ENCODE peak calls at places on chromosome 6, in ten cellular contexts. T is brain microvascular endothelial cell, M is Peyer's patch, H is NB4, L is epithelial cell of esophagus, O is stomach, E is Caco-2, C is cardiac fibroblast, B is transverse colon, U is ovary. S is an unnamed sample.

GRCh38 chr6:16621002-16621401 is 140.3 kb downstream of the ATXN1 start:
- DNase-seq in U (no peak), O (no peak), H (no peak), E (no peak), M (no peak), T (no peak), B (no peak), L (no peak), C (no peak), S (no peak)

GRCh38 chr6:101114703-101115102 is 233.6 kb upstream of the ASCC3 start:
- DNase-seq in C (peak; percentile 63), M (no peak), O (no peak), B (no peak), H (peak; percentile 50), L (peak; percentile 59), E (no peak), T (peak; percentile 47), U (no peak), S (no peak)

GRCh38 chr6:52325695-52326471 is 36.1 kb upstream of the PAQR8 start:
- DNase-seq in C (no peak), U (peak; percentile 47), M (no peak), B (peak; percentile 61), T (no peak), H (no peak), O (no peak), L (no peak), E (peak; percentile 91), S (no peak)

GRCh38 chr6:169556758-169557505 is 144.9 kb downstream of the WDR27 start:
- DNase-seq in T (no peak), C (no peak), L (no peak), E (no peak), H (no peak), O (no peak), B (peak; percentile 50), U (no peak), M (peak; percentile 60), S (no peak)

GRCh38 chr6:90809035-90809434 is 222.2 kb upstream of the MAP3K7 start:
- DNase-seq in T (no peak), U (no peak), E (no peak), H (no peak), M (no peak), C (no peak), B (no peak), O (no peak), L (no peak), S (no peak)

GRCh38 chr6:70520575-70520974 is 46.2 kb upstream of the SDHAF4 start:
- DNase-seq in U (no peak), H (peak; percentile 38), E (no peak), C (peak; percentile 32), L (peak; percentile 6), M (no peak), B (no peak), T (no peak), O (no peak), S (no peak)

GRCh38 chr6:88251261-88251660 is 85.1 kb upstream of the CNR1 start:
- DNase-seq in C (no peak), T (no peak), U (no peak), L (no peak), H (no peak), E (no peak), O (no peak), B (no peak), M (no peak), S (no peak)

GRCh38 chr6:100512203-100512862 is 47.6 kb upstream of the SIM1 start:
- DNase-seq in E (no peak), H (no peak), C (peak; percentile 33), O (no peak), B (no peak), L (peak; percentile 52), U (no peak), T (peak; percentile 82), M (no peak), S (no peak)

GRCh38 chr6:126344181-126344580 is 4.3 kb downstream of the CENPW start:
- DNase-seq in M (no peak), T (no peak), E (no peak), O (no peak), L (no peak), B (no peak), H (no peak), U (no peak), C (no peak), S (no peak)

GRCh38 chr6:126341126-126341525 is 1.2 kb downstream of the CENPW start:
- DNase-seq in B (no peak), O (no peak), C (no peak), L (no peak), H (no peak), U (no peak), M (no peak), T (no peak), E (no peak), S (no peak)

GRCh38 chr6:126337323-126337722 is 2.6 kb upstream of the CENPW start:
- DNase-seq in L (peak; percentile 85), C (peak; percentile 83), H (peak; percentile 91), U (no peak), O (no peak), M (no peak), B (no peak), T (peak; percentile 10), E (no peak), S (no peak)

GRCh38 chr6:126335210-126335609 is 4.7 kb upstream of the CENPW start:
- DNase-seq in B (no peak), C (no peak), H (no peak), L (no peak), M (no peak), T (no peak), O (no peak), U (no peak), E (no peak), S (no peak)

DNA sequence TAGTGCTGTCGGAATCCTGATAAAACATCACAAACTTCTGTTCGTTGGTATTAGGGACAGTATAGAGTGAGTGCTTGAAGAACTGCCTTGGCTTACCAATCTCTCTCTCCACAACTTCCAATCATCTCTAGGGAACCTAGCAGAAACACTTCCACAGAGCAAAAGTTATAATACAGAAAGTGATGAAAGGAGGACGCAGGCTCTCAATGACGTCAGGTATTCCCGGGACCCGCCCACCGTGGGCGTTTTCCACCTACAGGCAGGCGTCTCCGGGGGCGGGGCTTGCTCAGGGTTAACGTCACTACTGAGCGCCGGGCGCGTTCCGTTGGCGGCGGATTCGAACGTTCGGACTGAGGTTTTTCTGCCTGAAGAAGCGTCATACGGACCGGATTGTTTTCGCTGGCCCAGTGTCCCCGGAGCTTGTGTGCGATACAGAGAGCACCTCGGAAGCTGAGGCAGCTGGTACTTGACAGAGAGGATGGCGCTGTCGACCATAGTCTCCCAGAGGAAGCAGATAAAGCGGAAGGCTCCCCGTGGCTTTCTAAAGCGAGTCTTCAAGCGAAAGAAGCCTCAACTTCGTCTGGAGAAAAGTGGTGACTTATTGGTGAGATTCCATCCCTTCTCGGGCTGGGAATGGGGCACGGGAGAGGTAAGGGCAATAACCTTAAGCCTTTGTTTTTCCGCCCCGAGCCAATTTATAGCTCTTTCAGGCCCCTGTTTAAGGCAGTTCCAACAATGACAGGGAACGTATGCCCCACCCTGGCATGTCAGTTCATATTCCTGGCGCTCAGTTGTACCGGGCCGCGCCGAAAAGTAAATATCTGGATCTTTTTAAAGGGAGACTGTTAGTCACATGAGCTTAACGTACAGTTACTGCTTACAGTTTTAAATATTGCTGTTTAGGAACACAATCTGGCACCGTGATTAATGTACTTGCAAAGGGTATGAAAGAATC is at the start of gene CENPW:
- DNase-seq in M (peak; percentile 78), H (peak; percentile 93), U (peak; percentile 64), C (peak; percentile 86), L (peak; percentile 95), B (peak; percentile 93), E (peak; percentile 94), O (peak; percentile 92), T (peak; percentile 88), S (peak; percentile 87)
- TF ChIP-seq CTCF in M (no peak), H (no peak), U (no peak), C (no peak), L (no peak), B (no peak), E (no peak), O (no peak), T (no peak), S (no peak)

GRCh38 chr6:166418691-166419143 is 36.0 kb upstream of the MPC1 start:
- DNase-seq in E (no peak), T (no peak), B (no peak), C (no peak), M (no peak), H (no peak), U (no peak), O (no peak), L (no peak), S (no peak)

GRCh38 chr6:166422201-166422940 is 39.6 kb upstream of the MPC1 start:
- DNase-seq in C (no peak), B (no peak), E (no peak), L (no peak), M (no peak), T (no peak), O (no peak), U (no peak), H (no peak), S (no peak)

GRCh38 chr6:166419717-166420116 is 37.0 kb upstream of the MPC1 start:
- DNase-seq in E (no peak), L (no peak), U (no peak), T (no peak), H (no peak), M (no peak), O (no peak), C (no peak), B (peak; percentile 6), S (no peak)

GRCh38 chr6:166419268-166419667 is 36.5 kb upstream of the MPC1 start:
- DNase-seq in M (peak; percentile 41), B (peak; percentile 67), O (no peak), E (no peak), H (peak; percentile 80), L (peak; percentile 72), T (peak; percentile 8), C (no peak), U (no peak), S (no peak)

DNA sequence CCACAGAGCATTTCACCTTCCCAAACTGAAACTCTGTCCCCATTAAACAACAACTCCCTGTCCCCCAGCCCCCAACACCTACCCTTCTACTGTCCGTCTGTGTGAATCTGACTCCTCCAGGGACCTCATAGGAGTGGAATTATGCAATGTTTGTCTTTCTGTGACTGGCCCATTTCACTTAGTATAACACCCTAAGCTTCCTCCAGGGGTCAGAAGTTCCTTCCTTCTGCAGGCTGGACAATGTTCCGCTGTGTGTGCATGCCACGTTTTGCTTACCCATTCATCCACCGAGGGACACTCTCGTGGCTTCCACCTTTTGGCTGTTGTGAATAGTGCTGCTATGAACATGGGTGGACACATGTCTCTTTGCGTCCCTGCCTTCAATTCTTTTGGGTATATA is 37.6 kb upstream of the MPC1 start:
- DNase-seq in L (peak; percentile 28), E (peak; percentile 58), H (peak; percentile 82), B (no peak), C (peak; percentile 41), M (no peak), U (no peak), O (no peak), T (peak; percentile 56), S (no peak)
- TF ChIP-seq CTCF in L (peak; percentile 6), E (peak; percentile 38), H (peak; percentile 32), B (no peak), C (peak; percentile 31), M (no peak), U (no peak), O (no peak), T (peak; percentile 58), S (no peak)

GRCh38 chr6:45618259-45618658 is 240.5 kb upstream of the SUPT3H start:
- DNase-seq in U (no peak), B (no peak), C (no peak), O (no peak), T (no peak), M (no peak), H (no peak), L (no peak), E (no peak), S (no peak)

GRCh38 chr6:45616209-45616608 is 238.5 kb upstream of the SUPT3H start:
- DNase-seq in H (no peak), E (no peak), L (no peak), C (no peak), B (no peak), U (no peak), M (no peak), O (no peak), T (no peak), S (no peak)

GRCh38 chr6:45619211-45619760 is 241.6 kb upstream of the SUPT3H start:
- DNase-seq in L (no peak), O (no peak), T (no peak), E (no peak), H (no peak), C (no peak), B (no peak), M (no peak), U (no peak), S (no peak)

GRCh38 chr6:45619994-45620471 is 242.3 kb upstream of the SUPT3H start:
- DNase-seq in T (peak; percentile 35), E (no peak), L (no peak), H (peak; percentile 61), M (no peak), C (peak; percentile 46), B (no peak), O (no peak), U (no peak), S (no peak)

GRCh38 chr6:45617441-45617840 is 239.7 kb upstream of the SUPT3H start:
- DNase-seq in M (no peak), E (no peak), C (peak; percentile 46), L (peak; percentile 77), T (no peak), U (no peak), H (no peak), O (no peak), B (no peak), S (no peak)
- TF ChIP-seq CTCF in M (no peak), E (no peak), C (no peak), L (peak; percentile 42), T (peak; percentile 62), U (no peak), H (no peak), O (no peak), B (no peak), S (no peak)

DNA sequence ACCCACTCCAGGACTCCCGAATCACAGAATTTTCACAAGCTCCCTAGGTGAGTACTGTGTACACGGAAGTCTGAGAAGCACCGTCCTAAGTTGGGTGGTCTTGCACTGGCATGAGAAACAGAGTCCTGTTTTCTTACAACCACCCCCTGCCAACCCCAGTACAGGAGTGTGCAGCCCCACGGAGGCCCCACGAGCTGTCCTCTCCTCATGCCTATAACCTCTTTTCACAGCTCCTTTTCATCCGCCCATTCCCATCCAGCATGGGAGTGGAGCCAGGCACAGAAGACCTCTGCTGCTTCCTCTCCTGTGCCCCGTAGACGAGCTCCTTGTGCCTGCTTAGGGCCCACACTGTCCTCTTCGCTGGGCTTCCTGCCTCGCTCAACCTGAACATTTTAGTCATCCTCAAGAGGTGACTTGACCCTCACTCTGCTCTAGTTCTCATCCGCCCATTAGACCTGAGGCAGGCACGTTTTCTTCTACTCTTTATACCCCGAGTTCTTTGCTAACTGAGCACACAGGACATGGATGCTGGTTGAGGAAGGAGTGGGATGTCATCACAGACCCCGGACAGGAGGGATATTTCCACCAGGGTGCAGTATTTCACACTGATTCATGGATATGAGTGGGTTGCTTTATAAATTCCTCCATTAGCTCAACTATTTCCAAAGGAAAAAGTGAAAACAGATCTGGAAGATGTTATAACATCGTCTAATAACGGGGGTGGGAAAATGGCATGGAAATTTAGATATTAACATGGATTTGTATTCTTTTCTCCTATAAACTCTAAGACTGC is 160.5 kb downstream of the TTLL2 start:
- DNase-seq in H (no peak), O (no peak), L (no peak), T (peak; percentile 35), B (no peak), E (no peak), C (peak; percentile 73), U (peak; percentile 30), M (no peak), S (no peak)
- TF ChIP-seq CTCF in H (no peak), O (peak; percentile 19), L (no peak), T (peak; percentile 38), B (no peak), E (peak; percentile 28), C (peak; percentile 15), U (no peak), M (no peak), S (peak; percentile 43)